ENCODE peak calls at places on chromosomes 1 and 21, in four cellular contexts. X, R, C and N are unnamed samples.

GRCh38 chr1:217881131-217881543 is 250.0 kb downstream of the SPATA17 start:
- DNase-seq in R (no peak), X (no peak), C (no peak), N (no peak)

GRCh38 chr1:56983484-56983883 is 17.7 kb upstream of the C8B start:
- DNase-seq in X (no peak), C (no peak), R (no peak), N (no peak)

GRCh38 chr1:1435094-1435903 is at the start of gene VWA1:
- DNase-seq in C (peak; percentile 25), R (peak; percentile 98), X (peak; percentile 86), N (no peak)

GRCh38 chr1:17272641-17273040 is 23.7 kb downstream of the PADI3 start:
- DNase-seq in R (no peak), C (no peak), X (no peak), N (no peak)

GRCh38 chr21:33478858-33479678 is 706 bp downstream of the TMEM50B start:
- DNase-seq in X (peak; percentile 73), C (no peak), R (peak; percentile 68), N (no peak)

GRCh38 chr1:79777481-79778219 is 771.1 kb upstream of the ADGRL4 start:
- DNase-seq in C (no peak), X (no peak), R (no peak), N (no peak)

GRCh38 chr1:204065174-204065985 is 7.5 kb upstream of the SOX13 start:
- DNase-seq in X (peak; percentile 82), C (no peak), R (no peak), N (no peak)

GRCh38 chr1:115426271-115426771 is 88.3 kb upstream of the NGF start:
- DNase-seq in X (no peak), R (no peak), C (peak; percentile 73), N (peak; percentile 88)

GRCh38 chr1:167332503-167332902 is 111.8 kb downstream of the POU2F1 start:
- DNase-seq in R (no peak), C (no peak), X (no peak), N (no peak)
- H3K4me3 ChIP-seq in R (no peak overlapping the region), C (no peak overlapping the region), X (no peak overlapping the region), N (no peak overlapping the region)

GRCh38 chr1:195731385-195731784 is 876.9 kb downstream of the KCNT2 start:
- DNase-seq in X (no peak), R (no peak), C (no peak), N (no peak)

GRCh38 chr1:195733408-195733807 is 874.8 kb downstream of the KCNT2 start:
- DNase-seq in R (no peak), C (no peak), X (no peak), N (no peak)

GRCh38 chr1:195735140-195735539 is 873.1 kb downstream of the KCNT2 start:
- DNase-seq in R (no peak), X (no peak), C (no peak), N (no peak)

GRCh38 chr1:195738971-195739650 is 869.1 kb downstream of the KCNT2 start:
- DNase-seq in X (no peak), C (no peak), R (no peak), N (peak; percentile 34)

DNA sequence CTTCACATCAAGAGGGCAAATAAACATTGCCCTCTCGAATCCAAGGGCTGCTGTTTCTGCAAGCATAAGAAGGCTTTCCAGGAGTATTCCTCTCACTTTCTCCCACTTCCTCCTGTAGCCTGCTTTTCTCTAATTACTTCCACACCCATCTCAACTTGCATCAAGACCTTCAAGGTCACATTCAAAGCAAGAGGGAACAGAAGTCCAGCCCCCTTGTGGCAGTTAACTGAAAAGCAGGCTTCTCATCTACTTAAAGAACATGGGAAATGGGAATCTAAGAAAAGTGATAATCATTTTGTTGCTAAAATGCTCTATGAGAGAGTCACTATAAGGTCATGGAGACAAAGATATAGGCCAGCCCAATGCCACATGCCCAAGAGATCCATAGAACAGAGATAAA is 874.4 kb downstream of the KCNT2 start:
- DNase-seq in C (no peak), R (no peak), X (peak; percentile 14), N (no peak)
- TF ChIP-seq CTCF in C (no peak), R (no peak), X (peak; percentile 59), N (peak; percentile 31)

DNA sequence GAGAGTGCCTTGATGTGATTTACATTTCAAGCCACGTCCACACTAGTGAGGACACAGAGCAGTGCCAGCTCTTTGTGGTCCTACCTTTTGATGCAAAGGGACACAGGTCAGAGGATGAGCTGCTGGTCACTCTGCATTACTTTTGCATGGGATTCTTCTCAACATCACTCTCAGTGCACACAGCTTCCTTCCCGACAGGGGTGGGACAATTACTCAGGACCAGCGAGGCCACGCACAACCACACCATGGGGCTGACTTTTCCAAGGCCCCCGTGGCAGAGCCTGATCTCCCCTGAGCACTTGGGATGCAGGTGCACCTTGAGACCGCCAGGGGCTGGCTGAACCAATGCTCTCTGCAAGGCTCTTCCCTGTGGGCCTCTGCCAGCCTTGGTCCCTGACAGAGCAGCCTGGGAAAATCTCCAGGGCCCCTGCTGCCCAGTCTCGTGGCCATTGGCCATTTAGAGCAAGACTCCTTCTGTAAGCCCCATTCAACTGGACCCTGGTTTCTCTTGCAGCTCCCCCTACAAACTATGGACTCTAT is 13.2 kb upstream of the PRAMEF12 start:
- DNase-seq in R (peak; percentile 59), C (no peak), X (peak; percentile 62), N (no peak)
- H3K27me3 ChIP-seq in R (peaks cover 10% of the 10 kb centered on the region), C (peaks cover 8% of the 10 kb centered on the region), X (no peaks in the 10 kb centered on the region), N (no peaks in the 10 kb centered on the region)

DNA sequence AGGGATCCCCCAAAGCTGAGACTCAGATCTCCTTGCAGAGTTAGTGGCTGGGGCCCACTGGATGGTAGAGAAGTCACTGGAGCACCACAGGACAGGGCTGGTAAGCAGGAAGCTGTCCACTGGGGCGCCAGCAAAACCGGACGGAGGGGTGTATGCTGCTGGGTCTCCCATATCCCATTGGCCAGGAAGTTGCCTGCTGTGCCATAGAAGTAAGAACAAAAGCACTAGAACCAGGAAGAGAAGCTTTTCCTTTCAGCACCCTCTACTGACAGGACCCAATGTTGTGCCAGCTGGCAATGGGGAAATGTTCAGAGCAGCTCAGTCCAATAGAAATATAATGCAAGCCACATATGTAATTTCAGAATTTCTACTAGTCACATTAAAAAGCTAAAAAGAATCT is 146.6 kb downstream of the SPATA46 start:
- DNase-seq in C (no peak), R (no peak), X (peak; percentile 57), N (no peak)
- H3K4me3 ChIP-seq in C (no peak overlapping the region), R (no peak overlapping the region), X (no peak overlapping the region), N (no peak overlapping the region)

DNA sequence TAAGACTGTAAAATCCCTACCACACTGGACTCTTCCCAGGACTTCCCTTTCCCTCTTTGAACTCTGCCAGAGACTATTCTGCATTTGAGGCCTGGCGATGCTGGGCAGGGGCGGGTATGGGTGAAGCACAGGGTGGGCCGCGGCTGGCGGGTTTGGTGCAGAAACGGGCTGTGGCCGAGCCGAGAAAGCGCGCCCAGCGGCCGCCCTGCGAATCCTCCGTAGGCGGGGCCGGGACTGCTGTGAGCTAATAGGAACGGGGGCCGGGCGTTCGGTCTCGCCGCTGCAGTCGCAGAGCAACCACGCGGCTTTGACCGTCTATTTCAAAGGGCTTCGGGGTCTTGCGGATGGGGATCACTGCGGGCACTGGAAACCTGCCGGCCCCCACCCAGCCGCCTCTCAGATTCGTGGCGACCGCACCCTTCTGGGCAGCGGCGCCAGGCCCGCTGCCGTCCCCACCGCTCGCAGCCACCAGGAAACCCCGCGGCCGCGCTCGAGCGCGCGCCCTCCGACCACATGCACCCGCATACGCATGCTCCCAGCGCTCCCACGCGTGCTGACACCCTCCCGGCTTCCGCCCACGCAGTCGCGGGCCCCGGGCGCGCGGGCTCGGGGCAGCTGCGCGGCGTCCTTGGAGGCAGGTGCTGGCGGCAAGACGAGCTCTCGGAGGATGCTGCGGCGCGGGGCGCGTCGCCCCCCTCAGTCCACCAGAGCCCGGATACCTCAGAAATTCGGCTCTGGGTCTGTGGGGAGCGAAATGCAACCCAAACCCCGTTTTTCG is 32.7 kb downstream of the DNTTIP2 start:
- DNase-seq in X (peak; percentile 92), C (peak; percentile 91), R (peak; percentile 80), N (no peak)
- TF ChIP-seq CTCF in X (peak; percentile 37), C (peak; percentile 34), R (peak; percentile 51), N (peak; percentile 59)